ENCODE peak calls at places on chromosomes 11 and 22, in seven cellular contexts. K is HEK293T, D is H1, Z is K562, A is WTC11, L is HCT116, U is HepG2. X is an unnamed sample.

GRCh38 chr11:15720460-15720859 is 605.7 kb downstream of the INSC start:
- DNase-seq in U (no peak), A (no peak), Z (no peak), K (no peak), L (no peak), D (no peak), X (no peak)

GRCh38 chr11:119236490-119236889 is 30.4 kb downstream of the CBL start:
- DNase-seq in U (no peak), Z (no peak), A (no peak), L (no peak), D (no peak), K (no peak), X (no peak)

GRCh38 chr22:25120761-25121212 is 78.9 kb upstream of the CRYBB3 start:
- DNase-seq in A (no peak), U (peak), K (no peak), Z (no peak), D (no peak), L (no peak), X (no peak)

GRCh38 chr11:44763111-44763820 is 36.5 kb downstream of the TSPAN18 start:
- DNase-seq in U (no peak), Z (no peak), K (no peak), A (no peak), L (no peak), D (no peak), X (no peak)

GRCh38 chr22:19092725-19093124 is 29.5 kb downstream of the DGCR2 start:
- DNase-seq in L (no peak), U (no peak), A (no peak), D (no peak), K (no peak), Z (no peak), X (no peak)

GRCh38 chr11:128389461-128389976 is 197.8 kb downstream of the ETS1 start:
- DNase-seq in Z (no peak), U (no peak), D (no peak), K (no peak), L (no peak), A (no peak), X (no peak)

GRCh38 chr22:22105364-22105763 is 122.8 kb upstream of the TOP3B start:
- DNase-seq in D (no peak), L (no peak), K (no peak), U (no peak), A (no peak), Z (no peak), X (no peak)

GRCh38 chr11:103773059-103773458 is 263.4 kb upstream of the DDI1 start:
- DNase-seq in A (no peak), K (no peak), U (no peak), D (no peak), L (no peak), Z (no peak), X (no peak)

GRCh38 chr11:119795231-119795630 is 66.2 kb upstream of the NECTIN1 start:
- DNase-seq in A (no peak), U (no peak), L (no peak), K (no peak), Z (no peak), D (no peak), X (no peak)

GRCh38 chr11:67120456-67120855 is 1.4 kb downstream of the KDM2A start:
- DNase-seq in U (no peak), Z (no peak), A (no peak), K (no peak), D (no peak), L (no peak), X (no peak)

GRCh38 chr22:19884954-19885751 is 30.5 kb upstream of the GNB1L start:
- DNase-seq in U (no peak), L (no peak), D (no peak), Z (no peak), K (no peak), A (peak), X (no peak)

GRCh38 chr11:76297143-76297542 is 83.8 kb downstream of the THAP12 start:
- DNase-seq in Z (no peak), U (no peak), L (no peak), A (no peak), K (no peak), D (no peak), X (no peak)

GRCh38 chr11:122186439-122187080 is 70.5 kb upstream of the BLID start:
- DNase-seq in A (no peak), K (no peak), L (peak), D (no peak), U (no peak), Z (no peak), X (no peak)

GRCh38 chr11:106723071-106723470 is 295.2 kb downstream of the GUCY1A2 start:
- DNase-seq in K (no peak), A (no peak), D (no peak), L (no peak), U (no peak), Z (no peak), X (no peak)

GRCh38 chr11:115869780-115870431 is 365.7 kb upstream of the CADM1 start:
- DNase-seq in D (peak), A (peak), Z (no peak), U (peak), L (no peak), K (peak), X (peak)

GRCh38 chr11:84396521-84396920 is 1110.4 kb upstream of the CCDC90B start:
- DNase-seq in D (no peak), U (no peak), K (no peak), Z (no peak), L (no peak), A (no peak), X (no peak)

GRCh38 chr11:72239849-72240460 is 4.0 kb downstream of the PHOX2A start:
- DNase-seq in L (no peak), A (no peak), U (no peak), D (no peak), Z (no peak), K (no peak), X (no peak)

GRCh38 chr22:22713416-22713815 is 69.0 kb downstream of the GGTLC2 start:
- DNase-seq in D (no peak), L (no peak), Z (peak), K (no peak), A (no peak), U (no peak), X (no peak)

GRCh38 chr22:47678667-47679287 is 916.3 kb downstream of the TBC1D22A start:
- DNase-seq in D (peak), L (no peak), A (peak), Z (no peak), K (no peak), U (no peak), X (no peak)

GRCh38 chr22:44399196-44399837 is 86.6 kb upstream of the SHISAL1 start:
- DNase-seq in U (no peak), Z (no peak), D (no peak), K (no peak), L (no peak), A (no peak), X (no peak)

GRCh38 chr22:37832022-37832857 is 9.1 kb downstream of the GALR3 start:
- DNase-seq in A (no peak), U (peak), K (no peak), Z (no peak), D (no peak), L (no peak), X (no peak)

GRCh38 chr11:34356576-34356917 is 1.3 kb downstream of the ABTB2 start:
- DNase-seq in A (peak), D (no peak), K (no peak), Z (no peak), U (no peak), L (no peak), X (no peak)

GRCh38 chr11:64891880-64892279 is 13.5 kb upstream of the EHD1 start:
- DNase-seq in L (no peak), A (no peak), Z (no peak), U (no peak), D (no peak), K (no peak), X (no peak)

DNA sequence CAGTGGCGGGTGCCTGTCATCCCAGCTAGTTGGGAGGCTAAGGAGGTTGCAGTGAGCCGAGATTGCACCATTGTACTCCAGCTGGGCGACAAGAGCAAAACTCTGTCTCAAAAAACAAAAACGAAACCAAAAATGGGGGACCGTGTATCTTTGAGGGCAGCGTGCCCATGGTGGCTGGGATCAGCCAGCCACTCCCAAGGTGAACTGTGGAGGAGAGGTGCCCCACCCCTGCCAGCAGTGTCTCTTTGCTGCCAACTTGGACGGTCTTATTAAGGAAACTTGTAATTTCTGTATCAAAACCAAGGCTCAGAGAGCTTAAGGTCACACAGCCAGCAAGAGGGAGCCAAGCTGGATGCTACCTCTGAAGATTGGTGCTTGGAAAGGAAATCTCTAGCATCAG is 147.7 kb downstream of the CACNA1I start:
- DNase-seq in D (no peak), L (no peak), U (no peak), Z (no peak), K (no peak), A (no peak), X (no peak)
- TF ChIP-seq SP1 in D (no peak), L (no peak), U (no peak), Z (no peak), K (no peak), A (no peak), X (no peak)

GRCh38 chr22:45784357-45785277 is 113.0 kb downstream of the ATXN10 start:
- DNase-seq in K (no peak), D (no peak), A (no peak), Z (no peak), U (no peak), L (no peak), X (peak)
- TF ChIP-seq SP1 in K (no peak), D (no peak), A (no peak), Z (no peak), U (no peak), L (no peak), X (no peak)

GRCh38 chr11:96464695-96465307 is 75.0 kb downstream of the JRKL start:
- DNase-seq in U (peak), Z (peak), K (peak), A (no peak), D (no peak), L (peak), X (peak)
- TF ChIP-seq SP1 in U (no peak), Z (no peak), K (no peak), A (no peak), D (no peak), L (no peak), X (no peak)

DNA sequence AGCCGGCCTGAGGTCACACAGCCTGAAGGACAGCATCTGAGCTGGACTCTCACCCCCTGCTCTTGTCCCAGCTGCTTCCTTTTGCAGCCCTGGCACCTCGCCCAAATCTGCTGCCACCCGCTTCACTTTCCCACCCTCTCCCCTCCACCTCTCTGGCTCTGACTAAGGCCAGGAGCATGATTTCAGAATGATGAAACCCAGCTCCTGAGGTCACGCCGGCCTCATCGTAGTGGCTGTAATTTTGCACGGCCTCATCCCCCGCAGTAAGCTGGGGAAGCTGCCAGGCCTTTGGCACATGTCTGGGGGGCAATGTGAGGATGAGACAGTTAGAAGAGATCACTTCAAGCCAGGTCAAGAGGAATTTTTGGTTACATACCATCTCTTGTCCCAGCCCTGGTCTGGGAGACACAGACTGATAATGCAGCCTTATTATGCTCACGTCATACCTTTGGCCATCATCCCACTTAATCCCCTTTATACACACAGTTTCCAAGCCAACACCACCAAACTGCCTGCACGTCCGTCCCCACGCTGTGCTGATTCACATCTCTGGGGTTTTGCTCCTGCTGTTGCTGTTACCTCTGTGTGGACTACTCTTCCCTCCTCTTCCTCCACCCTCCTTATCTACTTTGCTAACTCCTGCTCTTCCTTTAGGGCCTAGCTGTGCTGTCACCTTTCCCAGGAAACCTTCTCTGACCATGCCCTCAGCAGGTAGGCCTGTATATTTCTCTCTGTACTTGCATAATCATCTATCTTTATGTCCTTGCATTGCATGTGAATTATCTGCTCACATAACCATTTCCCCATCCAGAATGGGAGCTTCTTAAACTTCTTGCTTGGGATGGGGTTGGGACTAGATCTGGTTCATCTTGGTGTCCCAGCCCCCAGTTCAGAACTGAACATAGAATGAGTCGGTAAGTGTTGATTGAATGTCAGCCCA is 58.0 kb downstream of the CHRDL2 start:
- DNase-seq in U (no peak), L (no peak), A (no peak), K (no peak), D (no peak), Z (peak), X (no peak)
- TF ChIP-seq SP1 in U (no peak), L (no peak), A (no peak), K (no peak), D (no peak), Z (no peak), X (no peak)

DNA sequence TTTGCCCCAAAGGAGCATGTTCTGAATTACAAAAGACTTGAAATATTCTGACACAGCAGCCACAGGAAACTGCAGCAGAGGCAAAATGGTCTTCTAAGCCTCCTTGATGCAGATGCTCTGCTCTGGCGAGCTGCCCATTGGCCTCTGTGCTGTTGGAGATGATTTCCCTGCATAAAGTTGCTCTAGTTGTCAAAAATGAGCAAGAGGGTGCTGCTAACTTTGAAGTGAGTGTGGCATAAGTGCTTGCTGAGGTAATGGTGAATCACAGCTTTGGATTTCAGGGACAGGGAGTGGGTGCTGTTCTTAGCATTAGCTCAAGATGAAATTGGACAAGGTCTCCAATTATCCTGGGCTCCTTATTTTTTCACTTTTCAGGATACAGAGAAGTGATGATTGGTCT is 435.4 kb downstream of the TMEM135 start:
- DNase-seq in D (no peak), K (no peak), L (no peak), U (no peak), A (no peak), Z (no peak), X (no peak)
- TF ChIP-seq SP1 in D (no peak), K (no peak), L (no peak), U (no peak), A (no peak), Z (no peak), X (no peak)

DNA sequence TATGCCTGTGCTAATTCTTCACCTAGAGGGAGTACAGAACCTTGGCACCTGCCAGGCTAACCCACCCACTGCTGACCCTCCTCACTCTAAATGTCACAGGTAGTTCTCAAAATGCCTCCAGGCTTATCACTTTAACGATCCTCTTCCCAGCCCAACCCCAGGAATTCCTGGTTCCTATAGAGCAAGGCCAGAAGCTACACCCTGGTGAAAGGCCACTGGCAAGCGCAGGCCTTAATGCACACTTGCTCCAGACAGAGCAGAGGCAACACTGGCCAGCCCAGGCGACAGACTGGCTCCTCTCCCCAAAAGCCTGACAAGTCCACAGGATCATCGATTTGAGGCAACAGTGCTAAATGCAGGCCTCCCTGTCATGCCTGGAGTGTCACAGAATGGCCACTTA is 38.8 kb downstream of the PACSIN2 start:
- DNase-seq in U (no peak), D (no peak), Z (no peak), A (no peak), K (no peak), L (no peak), X (no peak)
- TF ChIP-seq SP1 in U (no peak), D (no peak), Z (no peak), A (no peak), K (no peak), L (no peak), X (no peak)

GRCh38 chr11:127063191-127063590 is 62.6 kb upstream of the KIRREL3 start:
- DNase-seq in D (no peak), L (no peak), A (no peak), U (no peak), Z (no peak), K (no peak), X (no peak)

GRCh38 chr11:127071606-127072005 is 71.0 kb upstream of the KIRREL3 start:
- DNase-seq in D (no peak), A (no peak), Z (no peak), U (no peak), L (no peak), K (no peak), X (no peak)

GRCh38 chr11:127070808-127071207 is 70.2 kb upstream of the KIRREL3 start:
- DNase-seq in A (no peak), K (no peak), L (no peak), U (no peak), Z (no peak), D (no peak), X (no peak)

DNA sequence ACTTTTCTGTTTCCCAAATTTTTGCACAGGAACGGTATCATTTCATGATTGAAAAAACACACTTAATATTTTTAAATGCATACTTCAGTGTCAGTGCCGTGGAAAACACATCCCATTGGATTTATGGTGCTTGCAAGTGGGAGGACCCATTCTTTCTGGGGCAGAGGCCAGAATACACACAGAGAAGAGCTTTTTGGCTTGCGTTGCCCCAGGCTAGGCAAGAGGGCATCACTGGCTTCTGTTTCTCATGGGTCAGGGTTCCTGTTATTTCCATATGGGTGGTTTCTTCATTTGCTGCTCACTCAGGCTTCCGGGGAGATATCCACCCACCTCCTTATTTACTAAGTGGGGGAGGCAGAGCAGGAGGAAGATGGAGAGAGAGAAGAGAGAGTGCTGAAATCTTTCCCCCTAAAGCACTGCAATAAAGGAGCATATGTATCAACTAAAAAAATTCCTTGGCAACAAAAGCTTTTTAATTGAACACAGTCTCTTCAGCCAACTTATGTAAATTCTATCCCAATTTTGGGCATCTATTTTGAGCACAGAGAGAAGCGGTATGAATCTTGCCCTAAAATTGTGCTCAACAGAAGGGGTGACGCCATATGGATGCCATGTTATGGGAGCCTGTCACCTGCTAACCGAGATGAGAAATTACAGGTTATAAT is 66.0 kb upstream of the KIRREL3 start:
- DNase-seq in A (no peak), U (no peak), L (no peak), K (no peak), D (no peak), Z (no peak), X (no peak)
- TF ChIP-seq SP1 in A (no peak), U (no peak), L (no peak), K (no peak), D (no peak), Z (no peak), X (no peak)

DNA sequence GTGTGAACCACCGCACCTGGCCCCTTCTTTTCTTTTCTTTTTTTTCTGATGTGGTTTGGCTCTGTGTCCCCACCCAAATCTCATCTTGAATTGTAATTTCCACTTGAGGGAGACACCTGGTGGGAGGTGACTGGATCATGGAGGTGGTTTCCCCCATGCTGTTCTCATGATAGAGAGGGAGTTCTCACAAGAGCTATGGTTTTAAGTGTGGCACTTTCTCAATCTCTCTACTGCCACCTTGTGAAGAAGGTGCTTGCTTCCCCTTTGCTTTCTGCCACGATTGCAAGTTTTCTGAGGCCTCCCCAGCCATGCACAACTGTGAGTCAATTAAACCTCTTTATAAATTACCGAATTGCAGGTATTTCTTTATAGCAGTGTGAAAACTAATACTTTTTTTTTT is 4.9 kb upstream of the TCN2 start:
- DNase-seq in A (no peak), L (peak), D (no peak), K (no peak), Z (no peak), U (peak), X (no peak)
- TF ChIP-seq SP1 in A (no peak), L (no peak), D (no peak), K (no peak), Z (no peak), U (no peak), X (no peak)